ENCODE peak calls at places on chromosome 1, in nine cellular contexts. F, B, V, R, S, L, T, W and A are unnamed samples.

GRCh38 chr1:16459503-16459902 is 19.0 kb downstream of the NECAP2 start:
- DNase-seq in F (no peak), B (no peak), V (no peak), R (no peak), S (no peak), L (no peak), T (no peak), W (no peak), A (no peak)

GRCh38 chr1:22825790-22826189 is 115.2 kb downstream of the EPHB2 start:
- DNase-seq in F (no peak), B (no peak), V (no peak), R (no peak), S (no peak), L (no peak), T (peak; percentile 59), W (no peak), A (no peak)

GRCh38 chr1:156893048-156893953 is at the start of gene PEAR1:
- DNase-seq in F (no peak), B (no peak), V (no peak), R (peak; percentile 47), S (peak; percentile 69), L (no peak), T (no peak), W (no peak), A (no peak)

GRCh38 chr1:230268371-230269170 is 157.6 kb downstream of the PGBD5 start:
- DNase-seq in F (peak; percentile 36), B (peak; percentile 80), V (no peak), R (peak; percentile 79), S (peak; percentile 85), L (peak; percentile 6), T (peak; percentile 90), W (no peak), A (peak; percentile 85)

GRCh38 chr1:245045087-245045881 is 109.5 kb upstream of the KIF26B start:
- DNase-seq in F (no peak), B (peak; percentile 53), V (no peak), R (peak; percentile 40), S (peak; percentile 47), L (no peak), T (no peak), W (no peak), A (peak; percentile 8)

GRCh38 chr1:112507896-112508241 is 896 bp upstream of the WNT2B start:
- DNase-seq in F (no peak), B (peak; percentile 18), V (peak; percentile 28), R (peak; percentile 46), S (peak; percentile 79), L (no peak), T (peak; percentile 65), W (no peak), A (peak; percentile 29)

GRCh38 chr1:203686091-203686632 is 59.5 kb downstream of the ATP2B4 start:
- DNase-seq in F (no peak), B (peak; percentile 60), V (no peak), R (peak; percentile 51), S (no peak), L (no peak), T (peak; percentile 60), W (no peak), A (peak; percentile 30)

GRCh38 chr1:206723500-206724472 is 39.1 kb downstream of the MAPKAPK2 start:
- DNase-seq in F (no peak), B (peak; percentile 98), V (no peak), R (peak; percentile 45), S (peak; percentile 43), L (no peak), T (no peak), W (no peak), A (peak; percentile 92)

GRCh38 chr1:162215902-162216301 is 146.4 kb downstream of the NOS1AP start:
- DNase-seq in F (no peak), B (no peak), V (no peak), R (no peak), S (peak; percentile 73), L (no peak), T (no peak), W (no peak), A (no peak)

GRCh38 chr1:10074855-10075418 is 42.2 kb downstream of the UBE4B start:
- DNase-seq in F (no peak), B (no peak), V (no peak), R (no peak), S (no peak), L (no peak), T (no peak), W (no peak), A (no peak)

GRCh38 chr1:77533660-77534295 is 148.7 kb downstream of the ZZZ3 start:
- DNase-seq in F (peak; percentile 41), B (peak; percentile 65), V (peak; percentile 62), R (peak; percentile 71), S (peak; percentile 82), L (peak; percentile 43), T (peak; percentile 81), W (peak; percentile 78), A (peak; percentile 79)

GRCh38 chr1:206911064-206911663 is 10.6 kb downstream of the FCMR start:
- DNase-seq in F (peak; percentile 42), B (peak; percentile 93), V (peak; percentile 62), R (peak; percentile 73), S (peak; percentile 58), L (no peak), T (peak; percentile 77), W (peak; percentile 81), A (peak; percentile 81)

GRCh38 chr1:12617511-12617900 is 504 bp downstream of the DHRS3 start:
- DNase-seq in F (peak; percentile 26), B (peak; percentile 48), V (no peak), R (peak; percentile 66), S (peak; percentile 38), L (no peak), T (no peak), W (peak; percentile 42), A (no peak)
- H3K4me2 ChIP-seq in F (peak overlapping the region; percentile 87), B (peak overlapping the region; percentile 91), V (no peak overlapping the region), R (peak overlapping the region; percentile 85), S (peak overlapping the region; percentile 100), L (peak overlapping the region; percentile 92), T (peak overlapping the region; percentile 86), W (peak overlapping the region; percentile 80), A (peak overlapping the region; percentile 94)

GRCh38 chr1:1324524-1325287 is at the start of the genes CPTP and INTS11:
- DNase-seq in F (peak; percentile 95), B (peak; percentile 97), V (peak; percentile 96), R (peak; percentile 98), S (peak; percentile 95), L (peak; percentile 76), T (peak; percentile 99), W (peak; percentile 97), A (peak; percentile 98)
- H3K9me2 ChIP-seq in F (no peaks in the 10 kb centered on the region), B (no peaks in the 10 kb centered on the region), V (no peaks in the 10 kb centered on the region), R (no peaks in the 10 kb centered on the region), S (no peaks in the 10 kb centered on the region), L (no peaks in the 10 kb centered on the region), T (no peaks in the 10 kb centered on the region), W (no peaks in the 10 kb centered on the region), A (no peaks in the 10 kb centered on the region)

GRCh38 chr1:27567183-27567526 is 36.8 kb downstream of the AHDC1 start:
- DNase-seq in F (no peak), B (no peak), V (no peak), R (peak; percentile 38), S (no peak), L (no peak), T (no peak), W (no peak), A (no peak)

GRCh38 chr1:27567931-27568246 is 36.1 kb downstream of the AHDC1 start:
- DNase-seq in F (no peak), B (no peak), V (no peak), R (peak; percentile 13), S (no peak), L (no peak), T (no peak), W (no peak), A (no peak)

GRCh38 chr1:27569506-27570382 is 34.2 kb downstream of the AHDC1 start:
- DNase-seq in F (no peak), B (no peak), V (no peak), R (no peak), S (peak; percentile 62), L (no peak), T (no peak), W (no peak), A (no peak)

GRCh38 chr1:27569088-27569459 is 34.9 kb downstream of the AHDC1 start:
- DNase-seq in F (no peak), B (no peak), V (no peak), R (no peak), S (no peak), L (no peak), T (no peak), W (no peak), A (peak; percentile 69)

GRCh38 chr1:27568247-27569087 is 35.5 kb downstream of the AHDC1 start:
- DNase-seq in F (peak; percentile 98), B (peak; percentile 97), V (peak; percentile 94), R (peak; percentile 99), S (peak; percentile 93), L (peak; percentile 89), T (peak; percentile 99), W (peak; percentile 98), A (peak; percentile 90)
- H3K4me3 ChIP-seq in F (peak overlapping the region; percentile 51), B (peak overlapping the region; percentile 52), V (peak overlapping the region; percentile 54), R (no peak overlapping the region), S (peak overlapping the region; percentile 54), L (peak overlapping the region; percentile 51), T (no peak overlapping the region), W (no peak overlapping the region), A (peak overlapping the region; percentile 57)

GRCh38 chr1:161195171-161195570 is 3.7 kb downstream of the ADAMTS4 start:
- DNase-seq in F (no peak), B (no peak), V (peak; percentile 66), R (no peak), S (no peak), L (no peak), T (no peak), W (peak; percentile 65), A (no peak)

GRCh38 chr1:161197560-161198205 is 1.2 kb downstream of the ADAMTS4 start:
- DNase-seq in F (no peak), B (no peak), V (no peak), R (no peak), S (no peak), L (no peak), T (no peak), W (no peak), A (peak; percentile 46)

GRCh38 chr1:161198206-161198876 is 513 bp downstream of the ADAMTS4 start:
- DNase-seq in F (no peak), B (peak; percentile 44), V (no peak), R (peak; percentile 68), S (peak; percentile 87), L (no peak), T (peak; percentile 71), W (no peak), A (peak; percentile 75)

GRCh38 chr1:161196111-161196510 is 2.7 kb downstream of the ADAMTS4 start:
- DNase-seq in F (no peak), B (no peak), V (no peak), R (no peak), S (no peak), L (no peak), T (no peak), W (no peak), A (no peak)

DNA sequence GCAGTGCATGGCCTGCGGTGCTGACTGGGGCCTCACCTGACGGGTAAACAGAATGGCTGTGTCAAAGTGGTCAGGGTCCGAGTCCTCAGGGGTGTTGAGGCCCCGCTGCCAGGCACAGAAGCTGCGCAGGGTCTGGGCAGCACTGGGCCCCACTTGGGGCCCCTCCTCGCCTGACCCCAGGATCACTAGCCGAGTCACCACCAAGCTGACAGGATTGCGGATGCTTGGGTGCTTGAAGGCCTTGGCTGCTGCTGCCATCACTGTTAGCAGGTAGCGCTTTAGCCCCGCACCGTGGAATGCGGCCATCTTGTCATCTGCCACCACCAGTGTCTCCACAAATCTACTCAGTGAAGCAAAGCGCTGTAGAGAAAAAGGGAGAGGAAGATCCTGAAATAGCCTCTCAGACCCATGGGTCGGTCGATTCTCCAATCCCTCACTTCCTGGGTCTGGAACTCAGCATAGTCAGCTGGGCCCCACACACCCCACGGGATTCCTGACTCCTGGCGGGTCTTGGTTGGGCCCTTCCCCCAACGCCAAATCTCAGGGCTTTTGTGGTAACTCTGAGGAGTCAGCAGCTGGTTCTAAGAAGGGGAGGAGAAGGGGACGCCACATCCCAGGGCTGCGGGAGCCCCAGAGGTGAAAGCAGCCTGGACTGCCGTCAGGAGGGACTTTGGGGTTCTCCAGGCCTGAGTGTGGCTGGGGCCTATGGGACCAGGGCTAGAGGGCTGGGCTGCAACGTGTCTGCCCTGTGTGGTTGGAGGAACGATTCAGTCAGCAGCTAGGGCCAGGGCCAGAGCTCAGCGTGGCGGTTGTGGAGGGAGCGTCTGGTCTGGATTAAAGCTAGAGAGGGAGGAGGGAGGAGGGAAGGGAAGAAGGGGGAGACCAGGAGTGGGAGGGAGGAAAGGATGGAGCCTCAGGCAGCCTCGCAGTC is 2.1 kb downstream of the ADAMTS4 start:
- DNase-seq in F (no peak), B (no peak), V (no peak), R (peak; percentile 73), S (peak; percentile 54), L (no peak), T (peak; percentile 88), W (no peak), A (peak; percentile 95)
- H3K4me2 ChIP-seq in F (no peak overlapping the region), B (no peak overlapping the region), V (no peak overlapping the region), R (peak overlapping the region; percentile 76), S (peak overlapping the region; percentile 75), L (no peak overlapping the region), T (peak overlapping the region; percentile 79), W (no peak overlapping the region), A (peak overlapping the region; percentile 98)